ENCODE peak calls at places on chromosomes 1 and 21, in four cellular contexts. K is lower lobe of right lung, Q is stomach, E is GM23338. L is an unnamed sample.

GRCh38 chr1:1536938-1537546 is 3.4 kb downstream of the TMEM240 start:
- DNase-seq in Q (no peak), K (no peak), E (no peak), L (no peak)

GRCh38 chr1:11920239-11920903 is 5.9 kb downstream of the KIAA2013 start:
- DNase-seq in Q (peak; percentile 52), E (no peak), K (no peak), L (no peak)

GRCh38 chr1:95451904-95452303 is 217.9 kb downstream of the RWDD3 start:
- DNase-seq in Q (no peak), E (no peak), K (no peak), L (no peak)

GRCh38 chr1:89545264-89546038 is 20.8 kb downstream of the LRRC8B start:
- DNase-seq in Q (no peak), E (no peak), K (no peak), L (peak; percentile 79)

GRCh38 chr21:35565204-35565611 is 495.1 kb downstream of the SETD4 start:
- DNase-seq in E (no peak), Q (peak; percentile 40), K (no peak), L (peak; percentile 88)

GRCh38 chr1:210264521-210265380 is 32.2 kb downstream of the SERTAD4 start:
- DNase-seq in E (peak; percentile 52), K (no peak), Q (no peak), L (no peak)

GRCh38 chr1:109765896-109766615 is 2.3 kb upstream of the EPS8L3 start:
- DNase-seq in Q (peak; percentile 45), E (no peak), K (no peak), L (no peak)

GRCh38 chr1:165355221-165355976 is 1.1 kb downstream of the LMX1A start:
- DNase-seq in Q (no peak), K (no peak), E (peak; percentile 58), L (no peak)

GRCh38 chr1:50646526-50646925 is 223.3 kb upstream of the DMRTA2 start:
- DNase-seq in E (no peak), K (no peak), Q (no peak), L (no peak)

GRCh38 chr1:46274224-46275029 is 26.9 kb downstream of the RAD54L start:
- DNase-seq in Q (no peak), E (no peak), K (no peak), L (no peak)

GRCh38 chr1:110746644-110747259 is 72.0 kb upstream of the KCNA3 start:
- DNase-seq in E (peak; percentile 88), K (peak; percentile 52), Q (no peak), L (peak; percentile 65)

GRCh38 chr1:10556430-10557005 is 81.8 kb downstream of the PEX14 start:
- DNase-seq in K (no peak), Q (no peak), E (peak; percentile 55), L (no peak)

GRCh38 chr21:35291034-35291433 is 241.9 kb upstream of the RUNX1 start:
- DNase-seq in Q (no peak), K (no peak), E (no peak), L (no peak)

GRCh38 chr1:7915826-7916225 is 24.8 kb downstream of the TNFRSF9 start:
- DNase-seq in E (no peak), Q (no peak), K (no peak), L (no peak)

DNA sequence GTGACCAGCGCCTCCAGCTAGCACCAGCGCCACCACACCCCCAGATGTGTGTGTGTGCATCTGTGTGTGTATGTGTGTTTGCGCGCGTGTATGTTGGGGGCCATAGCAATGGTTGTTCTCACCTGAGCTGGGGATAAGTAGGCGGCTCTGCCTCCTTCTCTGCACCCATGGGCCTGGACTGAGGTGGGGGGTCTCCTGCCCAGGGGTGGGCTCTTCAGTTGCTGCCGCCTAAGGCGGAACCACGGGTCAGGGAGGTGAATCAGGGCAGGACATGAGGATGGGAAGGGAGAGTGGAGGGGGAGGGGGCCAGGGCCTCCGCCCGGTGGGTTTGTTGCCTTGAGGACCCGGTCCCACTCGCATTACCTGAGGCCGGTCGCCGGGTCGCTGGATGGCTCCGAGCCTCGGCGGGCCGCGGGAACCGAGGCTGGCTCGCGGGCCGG is 270 bp downstream of the HPCAL4 start:
- DNase-seq in K (no peak), E (no peak), Q (no peak), L (no peak)
- H3K4me3 ChIP-seq in K (peak overlapping the region; percentile 54), E (peak overlapping the region; percentile 59), Q (peak overlapping the region; percentile 40), L (no peak overlapping the region)

GRCh38 chr1:155966135-155966534 is 12.2 kb downstream of the ARHGEF2 start:
- DNase-seq in E (peak; percentile 67), Q (no peak), K (no peak), L (no peak)
- TF ChIP-seq CTCF in E (peak; percentile 78), Q (no peak), K (no peak), L (no peak)

GRCh38 chr1:115338457-115338820 is 390 bp upstream of the NGF start:
- DNase-seq in E (peak; percentile 73), Q (no peak), K (no peak), L (no peak)
- H3K4me3 ChIP-seq in E (peak overlapping the region; percentile 88), Q (peak overlapping the region; percentile 50), K (peak overlapping the region; percentile 51), L (no peak overlapping the region)

GRCh38 chr1:100459815-100460114 is 78.2 kb upstream of the GPR88 start:
- DNase-seq in E (no peak), Q (no peak), K (no peak), L (no peak)
- TF ChIP-seq CTCF in E (no peak), Q (no peak), K (no peak), L (no peak)

DNA sequence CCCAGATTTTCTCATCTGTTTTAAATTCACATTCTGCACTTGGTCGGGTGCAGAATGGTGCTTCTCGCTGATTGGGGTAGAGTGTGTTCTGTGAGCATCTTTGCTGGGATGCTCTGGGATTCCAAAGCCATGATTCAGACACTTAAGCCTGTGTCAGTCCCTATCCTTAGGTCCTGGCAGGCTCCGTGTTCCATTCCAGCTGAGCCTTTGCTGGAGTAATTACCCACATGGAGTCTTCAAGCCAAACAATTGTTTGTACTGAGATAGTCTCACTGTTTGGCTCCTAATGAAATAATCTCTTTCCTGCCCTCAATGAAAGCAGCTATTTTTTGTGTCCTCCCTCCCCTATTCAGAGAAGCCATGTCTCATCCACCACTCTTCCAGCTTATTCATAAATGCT is 18.7 kb downstream of the SMAP2 start:
- DNase-seq in E (no peak), Q (peak; percentile 39), K (no peak), L (peak; percentile 73)
- H3K4me3 ChIP-seq in E (no peak overlapping the region), Q (no peak overlapping the region), K (no peak overlapping the region), L (no peak overlapping the region)

DNA sequence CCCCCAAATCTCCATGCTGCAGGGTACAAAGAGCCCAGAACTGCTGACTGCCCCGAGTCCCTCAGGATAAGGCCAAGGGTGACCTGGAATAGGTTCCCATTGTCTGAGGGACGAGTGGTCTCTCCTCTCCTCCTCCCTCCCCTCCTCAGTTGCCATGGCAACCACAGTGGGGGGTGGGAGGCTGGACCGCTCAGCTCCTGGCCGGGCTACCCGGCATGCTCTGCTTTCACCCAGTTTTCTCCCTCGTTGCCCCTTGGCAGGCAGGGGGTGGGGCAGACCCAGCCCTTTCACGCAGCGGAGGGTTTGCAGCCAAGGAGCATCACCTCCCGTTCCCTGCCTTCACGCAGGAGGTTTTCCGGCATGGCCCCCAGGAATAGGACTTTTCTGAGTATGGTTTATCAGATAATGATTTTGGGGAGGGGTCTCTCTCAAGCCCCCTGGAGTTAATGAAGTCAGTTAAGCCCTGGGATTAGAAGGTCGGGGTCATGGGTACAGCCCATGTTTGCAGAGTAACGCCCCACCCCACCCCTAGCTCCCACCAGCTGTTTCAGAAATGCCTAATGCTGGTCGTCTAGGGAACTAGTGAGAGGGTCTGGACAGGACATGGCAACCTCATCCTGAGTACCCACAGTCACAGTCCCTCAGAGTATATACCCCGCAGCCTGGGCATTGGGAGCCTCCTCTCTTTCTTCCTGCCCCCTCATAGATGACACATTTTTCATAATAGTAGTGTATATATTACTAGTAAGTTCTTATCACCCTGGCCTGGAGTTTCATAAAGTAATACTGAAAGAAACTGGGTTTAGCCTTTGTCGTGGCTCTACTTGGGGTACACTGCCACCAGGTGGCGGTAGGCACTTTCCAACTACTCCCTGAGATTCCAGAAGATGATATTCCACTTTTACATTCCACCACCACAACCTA is 20.7 kb downstream of the C1QB start:
- DNase-seq in Q (peak; percentile 48), K (no peak), E (peak; percentile 76), L (peak; percentile 62)
- TF ChIP-seq CTCF in Q (no peak), K (peak; percentile 49), E (peak; percentile 80), L (peak; percentile 85)

DNA sequence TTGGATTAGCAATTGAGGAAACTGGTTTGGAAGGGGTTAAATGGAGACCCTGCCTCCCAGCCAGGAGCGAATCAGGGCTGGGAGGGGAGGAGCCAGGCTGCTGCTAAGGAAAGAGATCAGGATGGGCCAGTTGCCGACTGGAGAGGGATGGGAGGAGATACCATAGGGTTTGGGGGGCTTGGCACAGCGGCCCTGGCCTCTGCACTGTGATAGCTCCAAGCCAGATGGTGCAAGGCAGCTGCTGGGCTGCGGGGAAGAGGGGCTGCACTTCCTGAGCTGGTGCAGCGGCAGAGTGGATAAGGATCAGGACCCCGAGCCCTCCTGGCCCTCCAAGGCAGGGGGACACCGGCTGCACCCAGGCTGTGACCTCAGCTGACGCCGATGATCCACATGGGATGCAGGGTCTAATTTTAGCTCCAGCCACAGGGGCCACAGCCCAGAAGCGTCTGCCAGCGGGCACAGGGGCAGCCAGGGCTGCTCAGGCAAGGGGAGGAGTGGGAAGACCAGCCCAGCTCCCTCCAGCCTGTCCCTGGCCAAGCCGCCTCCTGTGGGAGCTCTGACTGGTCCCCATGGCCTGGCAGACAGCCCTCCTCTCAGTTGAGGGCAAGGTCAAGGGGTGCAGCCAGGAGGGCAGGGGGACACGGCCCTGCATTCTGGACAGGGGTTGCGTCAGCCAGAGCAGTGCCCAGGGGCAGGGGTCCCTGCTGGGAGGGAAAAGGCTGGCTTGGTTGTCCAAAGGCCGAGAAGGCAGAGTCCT is at the start of gene EXTL1:
- DNase-seq in Q (no peak), E (peak; percentile 94), K (no peak), L (no peak)
- H3K4me3 ChIP-seq in Q (peak within 1 kb of the TSS; percentile 26), E (peak within 1 kb of the TSS; percentile 55), K (peak within 1 kb of the TSS; percentile 34), L (no peak within 1 kb of the TSS)

DNA sequence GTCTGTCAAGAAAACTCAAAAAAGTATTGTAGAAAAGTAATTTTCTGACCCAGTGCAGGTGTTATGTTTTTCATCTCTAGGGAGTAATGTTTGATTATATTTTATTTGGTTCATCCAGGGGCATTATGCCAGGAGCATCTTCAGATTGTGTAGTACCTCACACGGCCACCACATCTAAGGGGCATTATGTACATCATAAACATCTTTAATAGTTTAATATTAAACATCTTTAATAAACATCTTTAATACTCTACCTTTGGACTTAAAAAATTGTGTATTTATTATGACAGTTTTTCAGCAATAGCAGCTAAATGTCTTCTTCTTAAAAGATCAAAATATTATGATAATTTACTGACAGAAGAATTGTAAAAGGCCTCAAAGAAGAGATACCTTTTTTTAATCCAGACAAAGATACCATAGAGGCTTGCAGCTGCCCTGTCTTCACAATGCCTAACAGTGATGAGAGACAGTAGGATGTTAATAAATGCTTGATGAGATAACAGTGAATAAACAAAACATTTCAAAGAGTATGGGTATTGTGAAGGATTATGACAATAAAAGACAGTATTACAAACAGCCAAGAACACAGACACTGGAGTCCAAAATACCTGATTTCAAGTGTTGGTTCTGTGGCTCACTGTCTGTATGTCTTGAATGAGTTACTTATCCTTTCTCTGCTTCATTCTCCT is 240.9 kb upstream of the ADGRL2 start:
- DNase-seq in E (no peak), Q (no peak), K (no peak), L (peak; percentile 25)
- TF ChIP-seq CTCF in E (no peak), Q (no peak), K (no peak), L (peak; percentile 44)

DNA sequence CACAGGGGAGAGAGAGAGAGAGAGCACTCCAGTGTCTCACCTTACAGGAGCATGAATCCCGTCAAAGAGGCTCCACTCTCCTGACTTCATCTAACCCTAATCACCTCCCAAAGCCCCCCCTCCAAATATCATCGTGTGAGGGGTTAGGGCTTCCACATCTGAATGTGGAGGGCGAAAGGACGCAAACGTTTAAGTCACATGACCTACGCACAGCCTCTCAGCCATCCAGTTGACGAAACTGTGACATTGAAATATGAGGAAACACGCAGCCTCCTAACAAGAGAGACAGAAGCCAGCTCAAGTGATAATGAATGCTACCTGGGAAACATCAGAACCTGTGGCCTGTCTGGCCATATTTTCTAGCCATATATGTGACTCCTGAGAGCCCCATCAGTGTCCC is 63.7 kb downstream of the MATN1 start:
- DNase-seq in K (no peak), Q (no peak), E (no peak), L (no peak)
- H3K4me3 ChIP-seq in K (no peak overlapping the region), Q (no peak overlapping the region), E (no peak overlapping the region), L (no peak overlapping the region)

L was measured in epithelial cell of esophagus.